ENCODE peak calls at places on chromosomes 12 and 14, in four cellular contexts. W is HepG2, O is GM12878, K is H1. M is an unnamed sample.

GRCh38 chr12:80761818-80762217 is 45.1 kb downstream of the MYF5 start:
- DNase-seq in O (no peak), K (no peak), W (peak), M (no peak)

GRCh38 chr12:64006211-64006610 is 161.7 kb downstream of the SRGAP1 start:
- DNase-seq in O (no peak), W (no peak), K (no peak), M (no peak)

GRCh38 chr14:100593751-100594624 is 6.8 kb upstream of the BEGAIN start:
- DNase-seq in W (no peak), K (no peak), O (no peak), M (no peak)

GRCh38 chr12:139585-139984 is 73.0 kb downstream of the IQSEC3 start:
- DNase-seq in O (no peak), K (no peak), W (no peak), M (peak)

GRCh38 chr14:38964630-38965029 is 138.4 kb downstream of the SEC23A start:
- DNase-seq in O (no peak), W (peak), K (no peak), M (no peak)

GRCh38 chr12:27140478-27140969 is 58.1 kb upstream of the C12orf71 start:
- DNase-seq in O (no peak), K (no peak), W (no peak), M (no peak)

GRCh38 chr12:69685810-69686209 is 13.3 kb downstream of the BEST3 start:
- DNase-seq in W (no peak), K (no peak), O (no peak), M (no peak)

GRCh38 chr12:120590741-120591407 is 9.7 kb upstream of the POP5 start:
- DNase-seq in O (no peak), K (no peak), W (peak), M (no peak)

GRCh38 chr12:83323866-83324265 is 637.2 kb downstream of the TMTC2 start:
- DNase-seq in O (no peak), W (no peak), K (no peak), M (no peak)

GRCh38 chr12:71183846-71184245 is 26.0 kb upstream of the TSPAN8 start:
- DNase-seq in W (no peak), O (no peak), K (no peak), M (no peak)

GRCh38 chr12:94643585-94643984 is 6.8 kb downstream of the TMCC3 start:
- DNase-seq in W (no peak), O (no peak), K (no peak), M (no peak)

GRCh38 chr12:92554316-92554905 is 148.4 kb upstream of the PLEKHG7 start:
- DNase-seq in K (no peak), O (no peak), W (no peak), M (no peak)

GRCh38 chr12:122106891-122107660 is 28.5 kb downstream of the MLXIP start:
- DNase-seq in K (no peak), W (no peak), O (no peak), M (no peak)

GRCh38 chr14:94135476-94135875 is 6.1 kb upstream of the IFI27L2 start:
- DNase-seq in K (peak), O (no peak), W (no peak), M (no peak)

GRCh38 chr12:80702889-80703605 is 4.4 kb upstream of the MYF6 start:
- DNase-seq in O (peak), K (no peak), W (peak), M (no peak)

GRCh38 chr14:38187475-38187874 is 20.2 kb upstream of the SSTR1 start:
- DNase-seq in O (no peak), W (no peak), K (no peak), M (no peak)

GRCh38 chr12:12839886-12840285 is 26.7 kb downstream of the DDX47 start:
- DNase-seq in K (no peak), W (no peak), O (no peak), M (peak)

GRCh38 chr12:101619868-101620761 is 25.3 kb downstream of the MYBPC1 start:
- DNase-seq in W (no peak), K (no peak), O (no peak), M (no peak)

GRCh38 chr12:61554268-61555008 is 705.8 kb upstream of the USP15 start:
- DNase-seq in W (no peak), K (no peak), O (no peak), M (no peak)

GRCh38 chr14:92458959-92459478 is 54.6 kb upstream of the RIN3 start:
- DNase-seq in K (no peak), W (no peak), O (no peak), M (no peak)

GRCh38 chr12:127174881-127175280 is 1092.1 kb upstream of the TMEM132C start:
- DNase-seq in W (no peak), O (no peak), K (no peak), M (no peak)

GRCh38 chr12:80472912-80473500 is 29.0 kb downstream of the PTPRQ start:
- DNase-seq in W (peak), K (no peak), O (peak), M (peak)

GRCh38 chr12:56628671-56629458 is 1.3 kb downstream of the BAZ2A start:
- DNase-seq in O (no peak), W (peak), K (peak), M (peak)

GRCh38 chr12:34215213-34215892 is 193.1 kb downstream of the ALG10 start:
- DNase-seq in K (no peak), W (no peak), O (no peak), M (no peak)

GRCh38 chr14:106083082-106083481 is 556.7 kb downstream of the TMEM121 start:
- DNase-seq in O (no peak), W (no peak), K (no peak), M (no peak)

GRCh38 chr14:96081767-96082400 is 42.7 kb downstream of the C14orf132 start:
- DNase-seq in O (no peak), K (no peak), W (no peak), M (no peak)
- TF ChIP-seq SP1 in O (no peak), K (no peak), W (no peak), M (no peak)

GRCh38 chr14:61132336-61132735 is 148.8 kb downstream of the TMEM30B start:
- DNase-seq in O (no peak), W (no peak), K (no peak), M (no peak)
- TF ChIP-seq SUZ12 in O (no peak), W (no peak), K (no peak), M (no peak)

GRCh38 chr12:109421355-109422087 is 55.6 kb downstream of the KCTD10 start:
- DNase-seq in W (no peak), K (no peak), O (no peak), M (no peak)
- TF ChIP-seq SP1 in W (no peak), K (no peak), O (no peak), M (no peak)

DNA sequence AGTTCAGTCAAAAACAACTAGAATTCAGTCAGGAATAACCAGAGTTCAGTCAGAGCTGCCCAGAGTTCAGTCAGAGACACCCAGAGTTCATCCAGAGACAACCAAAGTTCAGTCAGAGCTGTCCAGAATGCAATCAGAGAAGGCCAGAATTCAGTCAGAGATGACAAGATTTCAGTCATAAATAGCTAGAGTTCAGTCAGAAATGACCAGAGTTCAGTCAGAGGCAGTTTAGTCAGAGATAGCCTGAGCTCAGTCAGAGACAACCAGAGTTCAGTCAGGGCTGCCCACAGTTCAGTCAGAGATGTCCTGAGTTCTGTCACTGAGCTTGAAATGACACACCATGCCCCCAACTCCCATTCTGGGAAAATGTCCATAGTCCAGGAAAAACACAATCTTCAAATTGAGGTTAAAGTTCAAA is 1102.8 kb downstream of the BCL11B start:
- DNase-seq in O (no peak), W (no peak), K (no peak), M (no peak)
- TF ChIP-seq SUZ12 in O (no peak), W (no peak), K (no peak), M (no peak)

DNA sequence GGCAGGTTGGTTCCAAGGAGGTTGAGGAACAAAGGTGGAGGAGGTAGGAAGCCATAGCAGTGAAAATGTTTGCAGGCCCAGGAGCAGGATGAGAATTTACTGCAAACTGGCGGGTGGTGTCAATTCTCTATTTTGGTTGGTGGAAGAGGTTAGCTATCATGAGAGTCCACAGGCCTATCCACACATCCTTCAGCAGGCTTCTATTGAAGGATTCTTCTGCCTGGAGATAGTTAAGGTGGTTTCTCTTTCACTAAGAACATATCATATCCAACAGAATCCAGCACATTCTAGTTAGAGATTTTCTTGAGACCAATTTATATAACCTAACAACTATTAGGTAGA is 68.9 kb upstream of the DYRK2 start:
- DNase-seq in K (no peak), W (no peak), O (no peak), M (no peak)
- TF ChIP-seq SP1 in K (no peak), W (no peak), O (no peak), M (no peak)

GRCh38 chr14:32329690-32330290 is 692 bp downstream of the AKAP6 start:
- DNase-seq in K (no peak), O (no peak), W (no peak), M (no peak)
- TF ChIP-seq SUZ12 in K (no peak), O (no peak), W (no peak), M (no peak)

GRCh38 chr14:22226381-22226780 is 362.6 kb downstream of the DAD1 start:
- DNase-seq in W (no peak), K (no peak), O (no peak), M (no peak)
- TF ChIP-seq SP1 in W (no peak), K (no peak), O (no peak), M (no peak)

M was measured in HEK293T.